ENCODE peak calls at places on chromosome 19, in eight cellular contexts. One of them, this sample, is unnamed.
A peak's percentile ranks its signal among the peaks of the same experiment; 100 is the strongest.

GRCh38 chr19:49653466-49653806 is 11.4 kb downstream of the SCAF1 start:
- DNase-seq in DND-41: no peak
- DNase-seq in HFF-Myc: no peak
- DNase-seq in CD8-positive, alpha-beta T cell: peak; percentile 5
- DNase-seq in mucosa of descending colon: no peak
- DNase-seq in tibial nerve: no peak
- DNase-seq in neural progenitor cell: no peak
- DNase-seq in uterus: no peak
- DNase-seq in this sample: no peak

GRCh38 chr19:51546650-51547396 is 15.4 kb upstream of the SIGLEC6 start:
- DNase-seq in DND-41: no peak
- DNase-seq in HFF-Myc: no peak
- DNase-seq in CD8-positive, alpha-beta T cell: no peak
- DNase-seq in mucosa of descending colon: no peak
- DNase-seq in tibial nerve: no peak
- DNase-seq in neural progenitor cell: no peak
- DNase-seq in uterus: no peak
- DNase-seq in this sample: no peak

GRCh38 chr19:15815306-15815705 is at the start of gene OR10H1:
- DNase-seq in DND-41: no peak
- DNase-seq in HFF-Myc: no peak
- DNase-seq in CD8-positive, alpha-beta T cell: no peak
- DNase-seq in mucosa of descending colon: no peak
- DNase-seq in tibial nerve: no peak
- DNase-seq in neural progenitor cell: no peak
- DNase-seq in uterus: no peak
- DNase-seq in this sample: no peak

GRCh38 chr19:39768811-39769210 is 9.8 kb upstream of the LEUTX start:
- DNase-seq in DND-41: no peak
- DNase-seq in HFF-Myc: no peak
- DNase-seq in CD8-positive, alpha-beta T cell: no peak
- DNase-seq in mucosa of descending colon: no peak
- DNase-seq in tibial nerve: no peak
- DNase-seq in neural progenitor cell: peak; percentile 4
- DNase-seq in uterus: no peak
- DNase-seq in this sample: no peak

GRCh38 chr19:50475101-50475568 is 1.2 kb upstream of the EMC10 start:
- DNase-seq in DND-41: no peak
- DNase-seq in HFF-Myc: no peak
- DNase-seq in CD8-positive, alpha-beta T cell: no peak
- DNase-seq in mucosa of descending colon: no peak
- DNase-seq in tibial nerve: no peak
- DNase-seq in neural progenitor cell: no peak
- DNase-seq in uterus: no peak
- DNase-seq in this sample: no peak

GRCh38 chr19:20102097-20102496 is 24.3 kb downstream of the ZNF90 start:
- DNase-seq in DND-41: no peak
- DNase-seq in HFF-Myc: no peak
- DNase-seq in CD8-positive, alpha-beta T cell: no peak
- DNase-seq in mucosa of descending colon: no peak
- DNase-seq in tibial nerve: no peak
- DNase-seq in neural progenitor cell: no peak
- DNase-seq in uterus: no peak
- DNase-seq in this sample: no peak

GRCh38 chr19:47778954-47779351 is 450 bp downstream of the SELENOW start:
- DNase-seq in DND-41: no peak
- DNase-seq in HFF-Myc: no peak
- DNase-seq in CD8-positive, alpha-beta T cell: no peak
- DNase-seq in mucosa of descending colon: peak; percentile 66
- DNase-seq in tibial nerve: no peak
- DNase-seq in neural progenitor cell: peak; percentile 33
- DNase-seq in uterus: peak; percentile 52
- DNase-seq in this sample: no peak

GRCh38 chr19:58407658-58408151 is 744 bp upstream of the ZNF584 start:
- DNase-seq in DND-41: no peak
- DNase-seq in HFF-Myc: no peak
- DNase-seq in CD8-positive, alpha-beta T cell: no peak
- DNase-seq in mucosa of descending colon: no peak
- DNase-seq in tibial nerve: no peak
- DNase-seq in neural progenitor cell: peak; percentile 40
- DNase-seq in uterus: no peak
- DNase-seq in this sample: no peak

GRCh38 chr19:38486731-38487336 is 53.3 kb downstream of the RYR1 start:
- DNase-seq in DND-41: no peak
- DNase-seq in HFF-Myc: no peak
- DNase-seq in CD8-positive, alpha-beta T cell: no peak
- DNase-seq in mucosa of descending colon: no peak
- DNase-seq in tibial nerve: no peak
- DNase-seq in neural progenitor cell: no peak
- DNase-seq in uterus: no peak
- DNase-seq in this sample: no peak

GRCh38 chr19:18020212-18021067 is 12.5 kb downstream of the ARRDC2 start:
- DNase-seq in DND-41: no peak
- DNase-seq in HFF-Myc: no peak
- DNase-seq in CD8-positive, alpha-beta T cell: no peak
- DNase-seq in mucosa of descending colon: peak; percentile 72
- DNase-seq in tibial nerve: peak; percentile 83
- DNase-seq in neural progenitor cell: no peak
- DNase-seq in uterus: peak; percentile 74
- DNase-seq in this sample: no peak

GRCh38 chr19:27901078-27901477 is 1311.9 kb downstream of the UQCRFS1 start:
- DNase-seq in DND-41: no peak
- DNase-seq in HFF-Myc: no peak
- DNase-seq in CD8-positive, alpha-beta T cell: no peak
- DNase-seq in mucosa of descending colon: no peak
- DNase-seq in tibial nerve: no peak
- DNase-seq in neural progenitor cell: no peak
- DNase-seq in uterus: no peak
- DNase-seq in this sample: no peak

GRCh38 chr19:47523473-47523872 is 8.6 kb upstream of the NAPA start:
- DNase-seq in DND-41: no peak
- DNase-seq in HFF-Myc: no peak
- DNase-seq in CD8-positive, alpha-beta T cell: no peak
- DNase-seq in mucosa of descending colon: peak; percentile 62
- DNase-seq in tibial nerve: no peak
- DNase-seq in neural progenitor cell: no peak
- DNase-seq in uterus: no peak
- DNase-seq in this sample: no peak

GRCh38 chr19:17043744-17044143 is 17.1 kb upstream of the CPAMD8 start:
- DNase-seq in DND-41: no peak
- DNase-seq in HFF-Myc: no peak
- DNase-seq in CD8-positive, alpha-beta T cell: no peak
- DNase-seq in mucosa of descending colon: no peak
- DNase-seq in tibial nerve: no peak
- DNase-seq in neural progenitor cell: peak; percentile 79
- DNase-seq in uterus: no peak
- DNase-seq in this sample: no peak

GRCh38 chr19:21362291-21362690 is 3.5 kb downstream of the ZNF738 start:
- DNase-seq in DND-41: no peak
- DNase-seq in HFF-Myc: no peak
- DNase-seq in CD8-positive, alpha-beta T cell: no peak
- DNase-seq in mucosa of descending colon: no peak
- DNase-seq in tibial nerve: no peak
- DNase-seq in neural progenitor cell: no peak
- DNase-seq in uterus: no peak
- DNase-seq in this sample: no peak

GRCh38 chr19:16303755-16304154 is 20.9 kb upstream of the KLF2 start:
- DNase-seq in DND-41: no peak
- DNase-seq in HFF-Myc: no peak
- DNase-seq in CD8-positive, alpha-beta T cell: no peak
- DNase-seq in mucosa of descending colon: no peak
- DNase-seq in tibial nerve: no peak
- DNase-seq in neural progenitor cell: no peak
- DNase-seq in uterus: peak; percentile 81
- DNase-seq in this sample: no peak

GRCh38 chr19:18436651-18437478 is 1.1 kb downstream of the ISYNA1 start:
- DNase-seq in DND-41: peak; percentile 91
- DNase-seq in HFF-Myc: peak; percentile 70
- DNase-seq in CD8-positive, alpha-beta T cell: peak; percentile 90
- DNase-seq in mucosa of descending colon: peak; percentile 85
- DNase-seq in tibial nerve: no peak
- DNase-seq in neural progenitor cell: peak; percentile 92
- DNase-seq in uterus: peak; percentile 84
- DNase-seq in this sample: no peak

GRCh38 chr19:3034194-3034844 is 5.2 kb upstream of the TLE2 start:
- DNase-seq in DND-41: no peak
- DNase-seq in HFF-Myc: no peak
- DNase-seq in CD8-positive, alpha-beta T cell: no peak
- DNase-seq in mucosa of descending colon: peak; percentile 37
- DNase-seq in tibial nerve: no peak
- DNase-seq in neural progenitor cell: peak; percentile 20
- DNase-seq in uterus: no peak
- DNase-seq in this sample: no peak

GRCh38 chr19:49106648-49107135 is 7.5 kb upstream of the LIN7B start:
- DNase-seq in DND-41: peak; percentile 69
- DNase-seq in HFF-Myc: no peak
- DNase-seq in CD8-positive, alpha-beta T cell: peak; percentile 67
- DNase-seq in mucosa of descending colon: peak; percentile 78
- DNase-seq in tibial nerve: no peak
- DNase-seq in neural progenitor cell: peak; percentile 76
- DNase-seq in uterus: no peak
- DNase-seq in this sample: no peak

GRCh38 chr19:50728084-50728737 is 5.0 kb downstream of the CLEC11A start:
- DNase-seq in DND-41: no peak
- DNase-seq in HFF-Myc: peak; percentile 63
- DNase-seq in CD8-positive, alpha-beta T cell: peak; percentile 82
- DNase-seq in mucosa of descending colon: peak; percentile 51
- DNase-seq in tibial nerve: peak; percentile 46
- DNase-seq in neural progenitor cell: peak; percentile 95
- DNase-seq in uterus: peak; percentile 86
- DNase-seq in this sample: no peak

GRCh38 chr19:3309724-3310123 is 56.7 kb upstream of the NFIC start:
- DNase-seq in DND-41: no peak
- DNase-seq in HFF-Myc: no peak
- DNase-seq in CD8-positive, alpha-beta T cell: no peak
- DNase-seq in mucosa of descending colon: no peak
- DNase-seq in tibial nerve: no peak
- DNase-seq in neural progenitor cell: no peak
- DNase-seq in uterus: no peak
- DNase-seq in this sample: no peak

GRCh38 chr19:50975766-50976165 is 6.4 kb upstream of the KLK6 start:
- DNase-seq in DND-41: no peak
- DNase-seq in HFF-Myc: no peak
- DNase-seq in CD8-positive, alpha-beta T cell: no peak
- DNase-seq in mucosa of descending colon: no peak
- DNase-seq in tibial nerve: no peak
- DNase-seq in neural progenitor cell: no peak
- DNase-seq in uterus: no peak
- DNase-seq in this sample: no peak

GRCh38 chr19:56687036-56687435 is 15.5 kb upstream of the ZNF835 start:
- DNase-seq in DND-41: no peak
- DNase-seq in HFF-Myc: no peak
- DNase-seq in CD8-positive, alpha-beta T cell: no peak
- DNase-seq in mucosa of descending colon: no peak
- DNase-seq in tibial nerve: no peak
- DNase-seq in neural progenitor cell: no peak
- DNase-seq in uterus: no peak
- DNase-seq in this sample: no peak

GRCh38 chr19:13978306-13978705 is 26.0 kb downstream of the DCAF15 start:
- DNase-seq in DND-41: no peak
- DNase-seq in HFF-Myc: peak; percentile 11
- DNase-seq in CD8-positive, alpha-beta T cell: peak; percentile 39
- DNase-seq in mucosa of descending colon: peak; percentile 82
- DNase-seq in tibial nerve: peak; percentile 71
- DNase-seq in neural progenitor cell: peak; percentile 97
- DNase-seq in uterus: peak; percentile 92
- DNase-seq in this sample: no peak

GRCh38 chr19:48611872-48612271 is 3.0 kb downstream of the FAM83E start:
- DNase-seq in DND-41: no peak
- DNase-seq in HFF-Myc: no peak
- DNase-seq in CD8-positive, alpha-beta T cell: no peak
- DNase-seq in mucosa of descending colon: no peak
- DNase-seq in tibial nerve: no peak
- DNase-seq in neural progenitor cell: no peak
- DNase-seq in uterus: no peak
- DNase-seq in this sample: no peak

GRCh38 chr19:49447485-49448431 is 3.9 kb downstream of the PIH1D1 start:
- DNase-seq in DND-41: peak; percentile 67
- DNase-seq in HFF-Myc: no peak
- DNase-seq in CD8-positive, alpha-beta T cell: no peak
- DNase-seq in mucosa of descending colon: peak; percentile 58
- DNase-seq in tibial nerve: no peak
- DNase-seq in neural progenitor cell: peak; percentile 57
- DNase-seq in uterus: peak; percentile 42
- DNase-seq in this sample: no peak

GRCh38 chr19:18668744-18669523 is 14.5 kb upstream of the CRTC1 start:
- DNase-seq in DND-41: no peak
- DNase-seq in HFF-Myc: no peak
- DNase-seq in CD8-positive, alpha-beta T cell: no peak
- DNase-seq in mucosa of descending colon: no peak
- DNase-seq in tibial nerve: no peak
- DNase-seq in neural progenitor cell: no peak
- DNase-seq in uterus: no peak
- DNase-seq in this sample: no peak

GRCh38 chr19:10011974-10012373 is 1.3 kb upstream of the RDH8 start:
- DNase-seq in DND-41: no peak
- DNase-seq in HFF-Myc: no peak
- DNase-seq in CD8-positive, alpha-beta T cell: no peak
- DNase-seq in mucosa of descending colon: no peak
- DNase-seq in tibial nerve: no peak
- DNase-seq in neural progenitor cell: no peak
- DNase-seq in uterus: no peak
- DNase-seq in this sample: no peak

GRCh38 chr19:22422220-22422619 is at the start of gene ZNF98:
- DNase-seq in DND-41: no peak
- DNase-seq in HFF-Myc: no peak
- DNase-seq in CD8-positive, alpha-beta T cell: no peak
- DNase-seq in mucosa of descending colon: no peak
- DNase-seq in tibial nerve: no peak
- DNase-seq in neural progenitor cell: no peak
- DNase-seq in uterus: peak; percentile 28
- DNase-seq in this sample: no peak
- H3K4me3 ChIP-seq in DND-41: no peak within 1 kb of the TSS
- H3K4me3 ChIP-seq in HFF-Myc: no peak within 1 kb of the TSS
- H3K4me3 ChIP-seq in CD8-positive, alpha-beta T cell: no peak within 1 kb of the TSS
- H3K4me3 ChIP-seq in mucosa of descending colon: no peak within 1 kb of the TSS
- H3K4me3 ChIP-seq in tibial nerve: no peak within 1 kb of the TSS
- H3K4me3 ChIP-seq in neural progenitor cell: no peak within 1 kb of the TSS
- H3K4me3 ChIP-seq in uterus: peak within 1 kb of the TSS; percentile 9
- H3K4me3 ChIP-seq in this sample: no peak within 1 kb of the TSS

GRCh38 chr19:6817179-6817578 is 44.7 kb downstream of the VAV1 start:
- DNase-seq in DND-41: no peak
- DNase-seq in HFF-Myc: no peak
- DNase-seq in CD8-positive, alpha-beta T cell: no peak
- DNase-seq in mucosa of descending colon: no peak
- DNase-seq in tibial nerve: no peak
- DNase-seq in neural progenitor cell: no peak
- DNase-seq in uterus: no peak
- DNase-seq in this sample: no peak
- TF ChIP-seq CTCF in DND-41: no peak
- TF ChIP-seq CTCF in HFF-Myc: no peak
- TF ChIP-seq CTCF in CD8-positive, alpha-beta T cell: no peak
- TF ChIP-seq CTCF in mucosa of descending colon: no peak
- TF ChIP-seq CTCF in tibial nerve: no peak
- TF ChIP-seq CTCF in neural progenitor cell: no peak
- TF ChIP-seq CTCF in uterus: no peak
- TF ChIP-seq CTCF in this sample: no peak

GRCh38 chr19:29758863-29759262 is 43.8 kb upstream of the C19orf12 start:
- DNase-seq in DND-41: no peak
- DNase-seq in HFF-Myc: no peak
- DNase-seq in CD8-positive, alpha-beta T cell: no peak
- DNase-seq in mucosa of descending colon: no peak
- DNase-seq in tibial nerve: no peak
- DNase-seq in neural progenitor cell: no peak
- DNase-seq in uterus: no peak
- DNase-seq in this sample: no peak
- H3K4me3 ChIP-seq in DND-41: no peak overlapping the region
- H3K4me3 ChIP-seq in HFF-Myc: no peak overlapping the region
- H3K4me3 ChIP-seq in CD8-positive, alpha-beta T cell: no peak overlapping the region
- H3K4me3 ChIP-seq in mucosa of descending colon: no peak overlapping the region
- H3K4me3 ChIP-seq in tibial nerve: no peak overlapping the region
- H3K4me3 ChIP-seq in neural progenitor cell: no peak overlapping the region
- H3K4me3 ChIP-seq in uterus: no peak overlapping the region
- H3K4me3 ChIP-seq in this sample: no peak overlapping the region

GRCh38 chr19:54325194-54325621 is 12.2 kb upstream of the LILRA5 start:
- DNase-seq in DND-41: peak; percentile 62
- DNase-seq in HFF-Myc: peak; percentile 3
- DNase-seq in CD8-positive, alpha-beta T cell: peak; percentile 40
- DNase-seq in mucosa of descending colon: no peak
- DNase-seq in tibial nerve: no peak
- DNase-seq in neural progenitor cell: peak; percentile 42
- DNase-seq in uterus: no peak
- DNase-seq in this sample: no peak
- TF ChIP-seq CTCF in DND-41: peak; percentile 88
- TF ChIP-seq CTCF in HFF-Myc: peak; percentile 82
- TF ChIP-seq CTCF in CD8-positive, alpha-beta T cell: peak; percentile 94
- TF ChIP-seq CTCF in mucosa of descending colon: peak; percentile 60
- TF ChIP-seq CTCF in tibial nerve: peak; percentile 78
- TF ChIP-seq CTCF in neural progenitor cell: peak; percentile 81
- TF ChIP-seq CTCF in uterus: peak; percentile 39
- TF ChIP-seq CTCF in this sample: peak; percentile 55